ENCODE peak calls at places on chromosomes 12 and 14, in four cellular contexts. One of them, this sample, is unnamed.

GRCh38 chr12:82517027-82517426 is 158.7 kb downstream of the METTL25 start:
- DNase-seq in HepG2: peak
- DNase-seq in H1: no peak
- DNase-seq in GM12878: no peak
- DNase-seq in this sample: peak

GRCh38 chr12:12725956-12726542 is 8.9 kb downstream of the CDKN1B start:
- DNase-seq in HepG2: no peak
- DNase-seq in H1: no peak
- DNase-seq in GM12878: no peak
- DNase-seq in this sample: no peak

GRCh38 chr12:106247731-106248176 is at the start of gene CKAP4:
- DNase-seq in HepG2: peak
- DNase-seq in H1: no peak
- DNase-seq in GM12878: no peak
- DNase-seq in this sample: peak

GRCh38 chr12:31773867-31774266 is 45.0 kb upstream of the AMN1 start:
- DNase-seq in HepG2: peak
- DNase-seq in H1: no peak
- DNase-seq in GM12878: peak
- DNase-seq in this sample: no peak

GRCh38 chr14:26841920-26842741 is 244.3 kb upstream of the NOVA1 start:
- DNase-seq in HepG2: peak
- DNase-seq in H1: no peak
- DNase-seq in GM12878: no peak
- DNase-seq in this sample: no peak

GRCh38 chr12:71958056-71958455 is 19.4 kb downstream of the TPH2 start:
- DNase-seq in HepG2: peak
- DNase-seq in H1: no peak
- DNase-seq in GM12878: no peak
- DNase-seq in this sample: no peak

GRCh38 chr12:6903712-6904111 is 910 bp upstream of the LRRC23 start:
- DNase-seq in HepG2: no peak
- DNase-seq in H1: no peak
- DNase-seq in GM12878: no peak
- DNase-seq in this sample: no peak

GRCh38 chr12:101616027-101616494 is 21.3 kb downstream of the MYBPC1 start:
- DNase-seq in HepG2: peak
- DNase-seq in H1: no peak
- DNase-seq in GM12878: no peak
- DNase-seq in this sample: no peak

GRCh38 chr12:130127527-130127908 is 34.7 kb upstream of the FZD10 start:
- DNase-seq in HepG2: no peak
- DNase-seq in H1: no peak
- DNase-seq in GM12878: no peak
- DNase-seq in this sample: no peak

GRCh38 chr12:52611080-52611468 is 7.3 kb downstream of the KRT73 start:
- DNase-seq in HepG2: no peak
- DNase-seq in H1: no peak
- DNase-seq in GM12878: no peak
- DNase-seq in this sample: no peak

GRCh38 chr12:94386422-94386821 is 73.2 kb downstream of the CEP83 start:
- DNase-seq in HepG2: peak
- DNase-seq in H1: no peak
- DNase-seq in GM12878: no peak
- DNase-seq in this sample: no peak

GRCh38 chr12:82527165-82527780 is 159.4 kb upstream of the TMTC2 start:
- DNase-seq in HepG2: peak
- DNase-seq in H1: no peak
- DNase-seq in GM12878: no peak
- DNase-seq in this sample: peak

GRCh38 chr12:88805692-88806091 is 225.4 kb upstream of the KITLG start:
- DNase-seq in HepG2: no peak
- DNase-seq in H1: no peak
- DNase-seq in GM12878: no peak
- DNase-seq in this sample: no peak

GRCh38 chr12:66269757-66270383 is 32.4 kb upstream of the HELB start:
- DNase-seq in HepG2: peak
- DNase-seq in H1: no peak
- DNase-seq in GM12878: peak
- DNase-seq in this sample: no peak

GRCh38 chr14:74524076-74524812 is 30.7 kb downstream of the ISCA2 start:
- DNase-seq in HepG2: no peak
- DNase-seq in H1: no peak
- DNase-seq in GM12878: no peak
- DNase-seq in this sample: no peak

GRCh38 chr14:21300892-21301291 is 21.0 kb downstream of the RPGRIP1 start:
- DNase-seq in HepG2: no peak
- DNase-seq in H1: peak
- DNase-seq in GM12878: no peak
- DNase-seq in this sample: no peak

GRCh38 chr12:60173213-60174170 is 577.7 kb downstream of the SLC16A7 start:
- DNase-seq in HepG2: no peak
- DNase-seq in H1: no peak
- DNase-seq in GM12878: no peak
- DNase-seq in this sample: no peak

GRCh38 chr14:60563113-60563512 is 54.2 kb downstream of the SIX6 start:
- DNase-seq in HepG2: no peak
- DNase-seq in H1: no peak
- DNase-seq in GM12878: no peak
- DNase-seq in this sample: no peak

GRCh38 chr14:90091393-90091792 is 29.6 kb downstream of the KCNK13 start:
- DNase-seq in HepG2: no peak
- DNase-seq in H1: no peak
- DNase-seq in GM12878: no peak
- DNase-seq in this sample: no peak

GRCh38 chr14:23530360-23531055 is 21.1 kb downstream of the ZFHX2 start:
- DNase-seq in HepG2: no peak
- DNase-seq in H1: no peak
- DNase-seq in GM12878: no peak
- DNase-seq in this sample: no peak

GRCh38 chr12:11916113-11916512 is 154.6 kb upstream of the BCL2L14 start:
- DNase-seq in HepG2: no peak
- DNase-seq in H1: no peak
- DNase-seq in GM12878: no peak
- DNase-seq in this sample: no peak

GRCh38 chr12:5272061-5272820 is 159.7 kb upstream of the NTF3 start:
- DNase-seq in HepG2: no peak
- DNase-seq in H1: no peak
- DNase-seq in GM12878: no peak
- DNase-seq in this sample: no peak

GRCh38 chr14:95515080-95515489 is 1.4 kb downstream of the SYNE3 start:
- DNase-seq in HepG2: no peak
- DNase-seq in H1: no peak
- DNase-seq in GM12878: no peak
- DNase-seq in this sample: no peak

GRCh38 chr14:30572237-30572636 is 13.3 kb downstream of the G2E3 start:
- DNase-seq in HepG2: no peak
- DNase-seq in H1: no peak
- DNase-seq in GM12878: no peak
- DNase-seq in this sample: no peak

GRCh38 chr14:69428289-69428998 is 30.0 kb downstream of the SLC39A9 start:
- DNase-seq in HepG2: no peak
- DNase-seq in H1: no peak
- DNase-seq in GM12878: peak
- DNase-seq in this sample: no peak

GRCh38 chr12:80044694-80045046 is 54.7 kb upstream of the OTOGL start:
- DNase-seq in HepG2: no peak
- DNase-seq in H1: no peak
- DNase-seq in GM12878: no peak
- DNase-seq in this sample: no peak

GRCh38 chr12:88471641-88472040 is 108.6 kb downstream of the KITLG start:
- DNase-seq in HepG2: no peak
- DNase-seq in H1: no peak
- DNase-seq in GM12878: no peak
- DNase-seq in this sample: peak

GRCh38 chr12:102468261-102468940 is 12.0 kb downstream of the IGF1 start:
- DNase-seq in HepG2: no peak
- DNase-seq in H1: no peak
- DNase-seq in GM12878: no peak
- DNase-seq in this sample: no peak

GRCh38 chr12:94795053-94795452 is 144.7 kb upstream of the TMCC3 start:
- DNase-seq in HepG2: no peak
- DNase-seq in H1: no peak
- DNase-seq in GM12878: no peak
- DNase-seq in this sample: no peak

GRCh38 chr12:129887047-129887568 is 16.7 kb downstream of the TMEM132D start:
- DNase-seq in HepG2: no peak
- DNase-seq in H1: no peak
- DNase-seq in GM12878: no peak
- DNase-seq in this sample: no peak

GRCh38 chr14:93525691-93526451 is 95.1 kb downstream of the UNC79 start:
- DNase-seq in HepG2: no peak
- DNase-seq in H1: no peak
- DNase-seq in GM12878: no peak
- DNase-seq in this sample: no peak

GRCh38 chr12:16609140-16609539 is 3.2 kb upstream of the LMO3 start:
- DNase-seq in HepG2: no peak
- DNase-seq in H1: no peak
- DNase-seq in GM12878: no peak
- DNase-seq in this sample: no peak

GRCh38 chr12:28089363-28089762 is 100.9 kb upstream of the CCDC91 start:
- DNase-seq in HepG2: no peak
- DNase-seq in H1: no peak
- DNase-seq in GM12878: no peak
- DNase-seq in this sample: no peak

GRCh38 chr14:104784846-104785707 is 10.5 kb downstream of the AKT1 start:
- DNase-seq in HepG2: no peak
- DNase-seq in H1: no peak
- DNase-seq in GM12878: no peak
- DNase-seq in this sample: no peak

GRCh38 chr12:50387487-50387886 is 8.9 kb downstream of the FAM186A start:
- DNase-seq in HepG2: no peak
- DNase-seq in H1: no peak
- DNase-seq in GM12878: no peak
- DNase-seq in this sample: no peak

GRCh38 chr12:130713581-130713991 is 2.5 kb downstream of the RIMBP2 start:
- DNase-seq in HepG2: no peak
- DNase-seq in H1: no peak
- DNase-seq in GM12878: no peak
- DNase-seq in this sample: no peak

GRCh38 chr12:51871918-51872688 is 15.8 kb upstream of the ANKRD33 start:
- DNase-seq in HepG2: no peak
- DNase-seq in H1: no peak
- DNase-seq in GM12878: no peak
- DNase-seq in this sample: no peak

GRCh38 chr12:91722072-91722471 is 423.6 kb downstream of the BTG1 start:
- DNase-seq in HepG2: no peak
- DNase-seq in H1: no peak
- DNase-seq in GM12878: no peak
- DNase-seq in this sample: no peak

GRCh38 chr14:37257651-37258050 is 59.9 kb downstream of the MIPOL1 start:
- DNase-seq in HepG2: no peak
- DNase-seq in H1: no peak
- DNase-seq in GM12878: no peak
- DNase-seq in this sample: no peak

GRCh38 chr14:37251778-37252177 is 54.0 kb downstream of the MIPOL1 start:
- DNase-seq in HepG2: peak
- DNase-seq in H1: no peak
- DNase-seq in GM12878: no peak
- DNase-seq in this sample: no peak

GRCh38 chr14:37254411-37254947 is 56.7 kb downstream of the MIPOL1 start:
- DNase-seq in HepG2: no peak
- DNase-seq in H1: no peak
- DNase-seq in GM12878: no peak
- DNase-seq in this sample: no peak

GRCh38 chr14:37252434-37252833 is 54.7 kb downstream of the MIPOL1 start:
- DNase-seq in HepG2: no peak
- DNase-seq in H1: no peak
- DNase-seq in GM12878: no peak
- DNase-seq in this sample: no peak

DNA sequence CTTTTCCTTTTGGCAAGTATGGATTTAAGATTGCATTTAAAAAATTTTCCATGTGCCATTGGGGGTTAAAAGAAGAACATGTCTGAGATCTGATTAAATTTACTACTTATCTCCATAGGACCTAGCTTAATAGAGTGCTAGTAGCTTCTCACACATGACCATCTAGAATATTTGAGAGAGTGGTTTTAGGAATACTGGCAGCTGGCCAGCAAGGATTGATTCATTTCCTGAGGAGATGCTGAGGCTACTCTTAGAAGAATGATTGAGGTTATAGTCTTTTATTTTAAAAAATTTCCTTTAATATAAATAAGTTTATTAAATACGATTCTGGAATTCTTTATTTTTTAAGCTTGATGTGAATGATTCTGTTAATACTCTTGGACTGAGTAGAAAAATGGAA is 56.2 kb downstream of the MIPOL1 start:
- DNase-seq in HepG2: no peak
- DNase-seq in H1: no peak
- DNase-seq in GM12878: no peak
- DNase-seq in this sample: no peak
- TF ChIP-seq ZNF274 in HepG2: no peak
- TF ChIP-seq ZNF274 in H1: no peak
- TF ChIP-seq ZNF274 in GM12878: no peak
- TF ChIP-seq ZNF274 in this sample: no peak

GRCh38 chr14:57297852-57298251 is 29.1 kb downstream of the AP5M1 start:
- DNase-seq in HepG2: no peak
- DNase-seq in H1: no peak
- DNase-seq in GM12878: no peak
- DNase-seq in this sample: no peak

GRCh38 chr14:57299511-57299910 is 30.7 kb downstream of the AP5M1 start:
- DNase-seq in HepG2: no peak
- DNase-seq in H1: no peak
- DNase-seq in GM12878: no peak
- DNase-seq in this sample: no peak

GRCh38 chr14:57302883-57303282 is 34.1 kb downstream of the AP5M1 start:
- DNase-seq in HepG2: no peak
- DNase-seq in H1: no peak
- DNase-seq in GM12878: no peak
- DNase-seq in this sample: no peak
- TF ChIP-seq SUZ12 in HepG2: no peak
- TF ChIP-seq SUZ12 in H1: no peak
- TF ChIP-seq SUZ12 in GM12878: no peak
- TF ChIP-seq SUZ12 in this sample: no peak

GRCh38 chr14:77024171-77024627 is 4.3 kb downstream of the IRF2BPL start:
- DNase-seq in HepG2: peak
- DNase-seq in H1: no peak
- DNase-seq in GM12878: no peak
- DNase-seq in this sample: peak
- TF ChIP-seq ZNF274 in HepG2: no peak
- TF ChIP-seq ZNF274 in H1: no peak
- TF ChIP-seq ZNF274 in GM12878: no peak
- TF ChIP-seq ZNF274 in this sample: no peak

GRCh38 chr12:127656261-127656660 is 610.7 kb upstream of the TMEM132C start:
- DNase-seq in HepG2: no peak
- DNase-seq in H1: no peak
- DNase-seq in GM12878: no peak
- DNase-seq in this sample: no peak

GRCh38 chr12:127657036-127657435 is 609.9 kb upstream of the TMEM132C start:
- DNase-seq in HepG2: no peak
- DNase-seq in H1: no peak
- DNase-seq in GM12878: no peak
- DNase-seq in this sample: no peak

GRCh38 chr12:127652281-127652680 is 614.7 kb upstream of the TMEM132C start:
- DNase-seq in HepG2: no peak
- DNase-seq in H1: no peak
- DNase-seq in GM12878: no peak
- DNase-seq in this sample: no peak

GRCh38 chr12:127654383-127654985 is 612.5 kb upstream of the TMEM132C start:
- DNase-seq in HepG2: no peak
- DNase-seq in H1: no peak
- DNase-seq in GM12878: no peak
- DNase-seq in this sample: no peak

GRCh38 chr12:127655691-127656090 is 611.3 kb upstream of the TMEM132C start:
- DNase-seq in HepG2: no peak
- DNase-seq in H1: no peak
- DNase-seq in GM12878: no peak
- DNase-seq in this sample: no peak
- TF ChIP-seq SUZ12 in HepG2: no peak
- TF ChIP-seq SUZ12 in H1: no peak
- TF ChIP-seq SUZ12 in GM12878: no peak
- TF ChIP-seq SUZ12 in this sample: no peak

This sample was measured in NT2/D1.